ENCODE peak calls at places on chromosomes 2 and 18, in four cellular contexts. V is HCT116; O is effector CD4-positive, alpha-beta T cell; T is left ventricle myocardium inferior. W is an unnamed sample.

GRCh38 chr2:164746713-164747112 is 94.9 kb downstream of the COBLL1 start:
- DNase-seq in V (no peak), O (no peak), T (no peak), W (no peak)

GRCh38 chr2:174688079-174688478 is 76.2 kb downstream of the CHRNA1 start:
- DNase-seq in O (no peak), V (peak; percentile 8), T (no peak), W (peak; percentile 17)

GRCh38 chr2:160156084-160156483 is 44.0 kb downstream of the ITGB6 start:
- DNase-seq in O (no peak), T (no peak), V (no peak), W (no peak)

GRCh38 chr2:160221391-160222276 is 21.6 kb upstream of the ITGB6 start:
- DNase-seq in T (peak; percentile 65), O (no peak), V (no peak), W (peak; percentile 44)

GRCh38 chr2:33518929-33519328 is 42.5 kb downstream of the RASGRP3 start:
- DNase-seq in V (no peak), T (no peak), O (no peak), W (no peak)

GRCh38 chr2:162072976-162073775 is 839 bp downstream of the DPP4 start:
- DNase-seq in T (peak; percentile 20), V (no peak), O (no peak), W (no peak)

GRCh38 chr2:118738524-118739308 is 108.7 kb downstream of the EN1 start:
- DNase-seq in T (no peak), O (no peak), V (peak; percentile 71), W (peak; percentile 31)

GRCh38 chr2:118613742-118614141 is 233.7 kb downstream of the EN1 start:
- DNase-seq in T (no peak), V (no peak), O (no peak), W (no peak)

GRCh38 chr2:79585701-79586428 is 73.0 kb downstream of the CTNNA2 start:
- DNase-seq in O (no peak), T (no peak), V (no peak), W (peak; percentile 20)

GRCh38 chr2:63104482-63104881 is 53.9 kb downstream of the OTX1 start:
- DNase-seq in V (no peak), T (no peak), O (no peak), W (no peak)

GRCh38 chr2:31945572-31945935 is 65.3 kb downstream of the MEMO1 start:
- DNase-seq in T (no peak), O (no peak), V (no peak), W (no peak)

GRCh38 chr18:23563377-23564043 is 22.8 kb downstream of the NPC1 start:
- DNase-seq in V (no peak), O (no peak), T (no peak), W (no peak)

GRCh38 chr2:158049129-158049855 is 52.4 kb upstream of the UPP2 start:
- DNase-seq in V (no peak), O (no peak), T (no peak), W (no peak)